ENCODE peak calls at places on chromosomes 1 and 21, in five cellular contexts. W is AG09309, V is aorta, N is astrocyte of the spinal cord, K is Caco-2. J is an unnamed sample.

GRCh38 chr1:244302889-244303609 is 148.7 kb downstream of the ADSS2 start:
- DNase-seq in K (peak; percentile 77), W (no peak), N (peak; percentile 31), V (no peak), J (peak; percentile 28)

GRCh38 chr1:237687837-237688236 is 202.9 kb downstream of the ZP4 start:
- DNase-seq in V (no peak), K (no peak), W (no peak), N (no peak), J (no peak)

GRCh38 chr1:227780101-227781044 is 35.1 kb upstream of the PRSS38 start:
- DNase-seq in W (no peak), N (no peak), K (no peak), V (no peak), J (no peak)

GRCh38 chr1:104132386-104132973 is 382.8 kb downstream of the AMY1C start:
- DNase-seq in N (peak; percentile 5), V (no peak), K (peak; percentile 12), W (no peak), J (no peak)

GRCh38 chr1:74812180-74812541 is 79.2 kb downstream of the TYW3 start:
- DNase-seq in V (no peak), K (no peak), N (no peak), W (no peak), J (no peak)

GRCh38 chr21:14533555-14534400 is 12.3 kb downstream of the SAMSN1 start:
- DNase-seq in K (no peak), V (no peak), W (no peak), N (peak; percentile 72), J (peak; percentile 1)

GRCh38 chr1:90371106-90371813 is 345.8 kb downstream of the BARHL2 start:
- DNase-seq in V (no peak), N (peak; percentile 81), K (no peak), W (peak; percentile 17), J (no peak)

GRCh38 chr1:36099681-36100341 is 11.1 kb downstream of the ADPRS start:
- DNase-seq in W (no peak), V (peak; percentile 89), N (peak; percentile 76), K (peak; percentile 78), J (peak; percentile 63)

GRCh38 chr1:63199666-63200065 is 122.7 kb upstream of the FOXD3 start:
- DNase-seq in V (no peak), W (no peak), N (no peak), K (no peak), J (no peak)

GRCh38 chr1:233523047-233523446 is 90.9 kb upstream of the KCNK1 start:
- DNase-seq in V (no peak), N (no peak), K (no peak), W (no peak), J (no peak)

GRCh38 chr1:200905411-200906052 is 10.8 kb downstream of the INAVA start:
- DNase-seq in K (no peak), W (no peak), N (peak; percentile 20), V (no peak), J (no peak)

GRCh38 chr1:227896710-227897655 is 50.7 kb downstream of the WNT9A start:
- DNase-seq in N (no peak), V (peak; percentile 20), W (no peak), K (no peak), J (no peak)

GRCh38 chr1:152855661-152856060 is 4.1 kb upstream of the LCE7A start:
- DNase-seq in N (no peak), W (no peak), K (no peak), V (no peak), J (peak; percentile 41)

GRCh38 chr1:101357444-101357986 is 120.7 kb downstream of the S1PR1 start:
- DNase-seq in K (peak; percentile 69), W (peak; percentile 46), V (no peak), N (peak; percentile 81), J (peak; percentile 77)

GRCh38 chr1:184152944-184153343 is 101.4 kb downstream of the TSEN15 start:
- DNase-seq in V (no peak), N (no peak), W (no peak), K (no peak), J (no peak)

GRCh38 chr1:27004471-27005165 is 8.0 kb downstream of the TENT5B start:
- DNase-seq in N (no peak), K (no peak), V (no peak), W (no peak), J (no peak)

GRCh38 chr1:211605613-211606326 is 26.8 kb upstream of the SLC30A1 start:
- DNase-seq in V (no peak), K (no peak), N (no peak), W (no peak), J (no peak)
- H3K4me3 ChIP-seq in V (no peak overlapping the region), K (no peak overlapping the region), N (no peak overlapping the region), W (no peak overlapping the region), J (no peak overlapping the region)

GRCh38 chr1:185788386-185788785 is 54.2 kb downstream of the HMCN1 start:
- DNase-seq in N (no peak), W (no peak), K (no peak), V (no peak), J (no peak)
- H3K4me3 ChIP-seq in N (no peak overlapping the region), W (no peak overlapping the region), K (no peak overlapping the region), V (no peak overlapping the region), J (no peak overlapping the region)

GRCh38 chr1:171485375-171486047 is at the start of gene PRRC2C:
- DNase-seq in V (peak; percentile 99), K (peak; percentile 94), N (peak; percentile 99), W (peak; percentile 96), J (peak; percentile 98)

GRCh38 chr1:171488190-171488929 is 3.0 kb downstream of the PRRC2C start:
- DNase-seq in W (no peak), K (no peak), V (no peak), N (no peak), J (no peak)

GRCh38 chr1:171484760-171485374 is 463 bp upstream of the PRRC2C start:
- DNase-seq in W (peak; percentile 23), K (no peak), V (no peak), N (no peak), J (no peak)

GRCh38 chr1:171486048-171486519 is 754 bp downstream of the PRRC2C start:
- DNase-seq in V (no peak), N (peak; percentile 72), K (no peak), W (peak; percentile 42), J (peak; percentile 66)

DNA sequence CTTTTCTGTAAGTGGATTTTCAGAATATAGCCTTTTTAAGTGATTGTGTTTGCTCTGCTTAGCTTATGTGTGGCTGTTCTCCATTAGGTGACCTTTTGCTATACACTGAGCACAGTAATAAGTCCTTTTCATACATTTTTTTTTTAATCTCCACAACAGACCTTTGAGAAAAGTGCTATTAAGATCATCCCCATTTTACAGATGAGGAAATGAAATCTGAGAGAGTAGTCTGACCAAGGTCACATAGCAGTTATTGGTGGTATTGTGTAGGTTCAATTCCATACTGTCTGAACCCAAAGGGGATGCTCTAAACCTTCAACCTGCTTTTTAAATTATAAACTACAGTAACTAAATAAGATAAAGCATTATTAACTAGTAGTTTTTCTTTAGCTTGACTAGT is 1.7 kb downstream of the PRRC2C start:
- DNase-seq in W (no peak), V (no peak), K (no peak), N (no peak), J (no peak)
- H3K4me3 ChIP-seq in W (peak overlapping the region; percentile 92), V (peak overlapping the region; percentile 74), K (peak overlapping the region; percentile 87), N (peak overlapping the region; percentile 95), J (peak overlapping the region; percentile 95)

DNA sequence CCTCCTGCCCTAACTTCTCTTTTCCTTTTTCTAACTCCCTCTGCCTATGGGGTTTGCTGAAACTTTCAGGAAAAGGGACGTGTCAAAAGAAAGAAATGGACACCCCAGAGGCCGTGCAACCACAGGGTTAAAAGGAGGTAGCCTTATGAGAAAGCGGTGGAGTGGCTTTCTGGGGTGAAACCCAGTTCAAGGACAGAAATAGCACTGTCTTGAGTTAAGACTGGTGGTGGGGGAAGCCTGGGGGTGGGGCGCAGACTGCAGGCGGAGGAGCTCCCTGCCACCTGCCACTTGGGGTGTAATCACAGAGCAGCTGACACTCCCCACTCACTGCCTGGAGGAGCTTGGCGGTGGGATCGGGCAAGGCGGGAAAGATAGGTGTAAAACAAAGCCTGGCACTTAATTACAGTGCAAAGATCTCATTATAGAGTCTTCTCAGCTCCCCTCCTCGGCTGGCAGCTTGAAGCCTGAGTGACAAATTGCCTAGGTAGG is 756 bp upstream of the TLR5 start:
- DNase-seq in V (peak; percentile 57), N (no peak), W (no peak), K (no peak), J (no peak)
- H3K4me3 ChIP-seq in V (no peak overlapping the region), N (no peak overlapping the region), W (no peak overlapping the region), K (no peak overlapping the region), J (no peak overlapping the region)

GRCh38 chr1:25023826-25024225 is 93.8 kb upstream of the RUNX3 start:
- DNase-seq in K (no peak), N (no peak), W (no peak), V (no peak), J (no peak)
- H3K4me3 ChIP-seq in K (no peak overlapping the region), N (no peak overlapping the region), W (no peak overlapping the region), V (no peak overlapping the region), J (no peak overlapping the region)

DNA sequence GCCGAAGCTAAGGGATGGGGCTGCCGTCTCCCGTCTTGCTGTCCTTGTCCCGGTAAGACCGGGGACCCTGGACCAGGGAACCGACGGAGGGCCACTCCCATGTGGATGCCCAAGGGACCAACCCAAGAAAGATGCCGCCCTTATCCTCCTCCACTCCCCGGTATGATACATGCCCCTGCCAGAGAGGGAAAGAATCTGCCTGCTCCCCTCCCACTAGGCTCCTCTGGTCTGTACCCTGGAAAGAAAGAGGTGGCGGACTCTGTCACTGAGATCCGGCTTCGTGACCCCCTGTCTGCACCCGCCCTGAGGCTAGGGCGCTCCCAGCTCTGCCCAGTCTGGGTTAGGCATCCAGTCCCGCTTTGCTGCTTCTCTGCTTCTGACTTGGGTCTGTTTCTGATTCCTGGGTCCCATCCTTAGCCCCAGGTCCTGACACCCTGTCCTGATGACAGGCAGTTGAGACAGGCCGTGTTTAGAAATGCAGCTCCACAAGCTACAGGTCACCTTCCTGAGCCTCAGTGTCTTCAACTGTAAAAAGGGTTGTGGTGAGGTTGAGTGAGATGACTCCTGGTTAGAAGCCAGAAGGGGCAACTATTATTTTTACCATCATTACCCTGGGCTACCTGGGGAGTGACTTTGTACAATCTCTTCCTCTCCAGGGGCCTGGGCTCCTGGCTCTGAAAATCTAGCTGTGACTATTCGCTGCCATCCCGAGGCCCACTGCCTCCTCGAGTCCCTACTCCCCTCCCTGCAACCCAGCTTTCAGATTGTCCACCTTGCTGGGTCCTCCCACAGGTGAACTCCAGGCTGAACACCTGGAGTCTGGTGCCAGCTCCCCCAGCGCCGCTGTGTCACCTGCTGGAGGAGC is 3.7 kb downstream of the MATN1 start:
- DNase-seq in N (no peak), K (no peak), V (peak; percentile 48), W (no peak), J (peak; percentile 48)
- H3K4me3 ChIP-seq in N (peak overlapping the region; percentile 50), K (peak overlapping the region; percentile 75), V (no peak overlapping the region), W (peak overlapping the region; percentile 71), J (peak overlapping the region; percentile 65)

GRCh38 chr1:193486671-193487229 is 300.3 kb upstream of the B3GALT2 start:
- DNase-seq in V (no peak), K (no peak), N (peak; percentile 3), W (no peak), J (no peak)
- H3K4me3 ChIP-seq in V (no peak overlapping the region), K (no peak overlapping the region), N (no peak overlapping the region), W (no peak overlapping the region), J (no peak overlapping the region)

DNA sequence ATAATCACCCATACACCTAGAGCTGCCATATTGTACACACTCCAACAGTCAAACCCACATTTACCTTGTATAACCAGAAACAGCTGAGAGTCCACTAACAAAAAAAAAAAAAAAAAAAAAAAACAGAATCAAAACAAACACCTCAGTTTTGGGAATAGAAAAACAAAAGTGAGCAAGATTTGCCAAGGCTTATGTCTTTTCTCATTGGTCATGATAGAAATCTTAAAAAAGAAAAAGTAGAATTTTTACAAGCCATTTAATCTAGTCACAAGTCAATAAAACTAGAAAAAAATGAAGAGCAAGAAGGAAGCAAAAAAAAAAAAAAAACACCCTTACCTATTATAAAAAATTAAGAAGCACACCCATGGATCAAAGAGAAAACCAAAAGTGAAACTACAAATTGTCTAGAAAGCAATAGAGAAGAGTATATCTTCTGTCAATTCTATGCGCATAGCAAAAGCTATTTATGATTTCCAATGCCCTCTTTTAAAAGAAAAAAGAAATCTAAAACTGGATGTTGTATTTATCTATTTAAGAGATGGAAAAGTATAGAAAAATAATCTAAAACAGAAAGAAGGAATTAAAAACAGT is 113.2 kb upstream of the GALNT2 start:
- DNase-seq in K (no peak), W (no peak), N (no peak), V (no peak), J (no peak)
- H3K4me3 ChIP-seq in K (no peak overlapping the region), W (no peak overlapping the region), N (no peak overlapping the region), V (no peak overlapping the region), J (no peak overlapping the region)

J was measured in AG10803.